ENCODE peak calls at places on chromosomes 11 and 22, in nine cellular contexts. M is esophagus muscularis mucosa, Y is uterus, S is breast epithelium, D is right lobe of liver, J is adrenal gland, N is HCT116, I is spleen, B is IMR-90. T is an unnamed sample. For H3K9me3, the result is how much of the 10 kb centered on the place peaks cover.

GRCh38 chr11:1049071-1049405 is 12.5 kb upstream of the MUC6 start:
- DNase-seq in I (no peak), N (no peak), D (peak), B (no peak), S (no peak), J (no peak), Y (no peak), M (no peak), T (no peak)

GRCh38 chr11:77884186-77884828 is 63.4 kb downstream of the AAMDC start:
- DNase-seq in B (peak), S (no peak), J (no peak), N (no peak), Y (no peak), M (no peak), D (no peak), I (no peak), T (no peak)

GRCh38 chr11:126893796-126894195 is 106.8 kb downstream of the KIRREL3 start:
- DNase-seq in I (no peak), N (no peak), J (no peak), S (no peak), Y (no peak), M (no peak), D (no peak), B (no peak), T (no peak)

GRCh38 chr11:108220721-108221346 is 1.6 kb downstream of the NPAT start:
- DNase-seq in D (no peak), S (no peak), N (no peak), I (no peak), J (no peak), M (no peak), Y (no peak), B (no peak), T (no peak)

GRCh38 chr11:30488304-30488998 is 97.7 kb downstream of the MPPED2 start:
- DNase-seq in B (peak), N (no peak), M (no peak), Y (no peak), D (no peak), I (no peak), J (no peak), S (no peak), T (peak)

GRCh38 chr22:18962308-18962635 is 26.2 kb upstream of the PRODH start:
- DNase-seq in S (no peak), D (no peak), B (no peak), N (no peak), M (no peak), I (no peak), Y (no peak), J (no peak), T (no peak)

GRCh38 chr11:107576497-107577086 is 11.1 kb upstream of the ALKBH8 start:
- DNase-seq in S (no peak), B (peak), I (no peak), M (no peak), J (peak), N (no peak), Y (no peak), D (no peak), T (no peak)

GRCh38 chr11:44939673-44940072 is 11.0 kb downstream of the TP53I11 start:
- DNase-seq in N (no peak), B (no peak), M (no peak), J (no peak), Y (peak), S (no peak), I (no peak), D (no peak), T (no peak)

GRCh38 chr11:3189886-3190583 is 24.9 kb upstream of the OSBPL5 start:
- DNase-seq in N (no peak), B (no peak), Y (no peak), S (peak), J (no peak), I (peak), M (no peak), D (no peak), T (no peak)

GRCh38 chr11:61716478-61717285 is 35.8 kb upstream of the MYRF start:
- DNase-seq in I (no peak), Y (no peak), M (no peak), S (no peak), N (no peak), D (no peak), B (no peak), J (no peak), T (no peak)

GRCh38 chr11:28535677-28536076 is 427.5 kb downstream of the METTL15 start:
- DNase-seq in B (no peak), I (no peak), M (no peak), N (peak), S (no peak), Y (no peak), D (no peak), J (no peak), T (no peak)

GRCh38 chr11:88174627-88175003 is 628 bp downstream of the RAB38 start:
- DNase-seq in Y (peak), S (peak), D (peak), I (peak), M (no peak), N (peak), B (peak), J (peak), T (no peak)

GRCh38 chr22:28029201-28029948 is 110.3 kb upstream of the PITPNB start:
- DNase-seq in I (peak), D (no peak), N (no peak), M (no peak), J (peak), B (peak), S (peak), Y (no peak), T (peak)

GRCh38 chr11:33543823-33544222 is 156.8 kb downstream of the C11orf91 start:
- DNase-seq in D (no peak), Y (no peak), J (no peak), M (peak), S (no peak), B (peak), I (no peak), N (no peak), T (no peak)
- TF ChIP-seq POLR2A in D (no peak), Y (no peak), J (no peak), M (no peak), S (no peak), B (no peak), I (no peak), N (no peak), T (no peak)

GRCh38 chr11:50073113-50074105 is 40.7 kb downstream of the OR4C45 start:
- DNase-seq in D (no peak), J (no peak), I (no peak), S (no peak), B (no peak), N (no peak), M (peak), Y (no peak), T (no peak)

GRCh38 chr11:50077526-50077925 is 44.9 kb downstream of the OR4C45 start:
- DNase-seq in M (no peak), Y (no peak), N (no peak), S (no peak), B (no peak), D (no peak), I (no peak), J (no peak), T (no peak)

GRCh38 chr11:50074161-50074560 is 41.5 kb downstream of the OR4C45 start:
- DNase-seq in Y (no peak), I (no peak), J (no peak), M (no peak), N (no peak), B (no peak), S (no peak), D (no peak), T (no peak)

GRCh38 chr11:50078001-50078400 is 45.3 kb downstream of the OR4C45 start:
- DNase-seq in N (no peak), J (no peak), B (no peak), S (no peak), M (no peak), Y (no peak), I (no peak), D (no peak), T (no peak)

DNA sequence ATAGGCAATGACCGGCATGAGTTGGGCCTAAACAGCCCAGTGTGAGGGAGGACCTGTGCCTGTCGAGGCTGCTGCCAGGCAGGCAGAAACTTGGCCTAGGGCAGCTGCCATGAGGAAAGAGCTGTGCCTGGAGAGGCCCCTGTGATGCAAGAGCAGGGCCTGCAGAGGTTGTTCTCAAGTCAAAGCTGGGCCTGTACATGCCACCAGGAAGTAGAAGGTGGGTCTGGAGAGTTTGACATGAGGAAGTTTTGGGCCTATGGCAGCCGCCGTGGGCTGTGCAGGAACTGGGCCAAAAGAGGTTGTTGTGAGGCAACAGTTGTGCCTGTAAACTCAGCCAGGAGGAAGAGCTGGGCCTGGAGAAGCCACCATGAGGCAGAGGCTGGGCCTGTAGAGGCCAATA is 43.2 kb downstream of the OR4C45 start:
- DNase-seq in M (no peak), B (no peak), Y (no peak), N (no peak), J (no peak), S (no peak), D (no peak), I (no peak), T (no peak)
- H3K9me3 ChIP-seq in M (under half), B (under half), Y (under half), N (under half), J (under half), S (under half), D (under half), I (under half), T (under half)

DNA sequence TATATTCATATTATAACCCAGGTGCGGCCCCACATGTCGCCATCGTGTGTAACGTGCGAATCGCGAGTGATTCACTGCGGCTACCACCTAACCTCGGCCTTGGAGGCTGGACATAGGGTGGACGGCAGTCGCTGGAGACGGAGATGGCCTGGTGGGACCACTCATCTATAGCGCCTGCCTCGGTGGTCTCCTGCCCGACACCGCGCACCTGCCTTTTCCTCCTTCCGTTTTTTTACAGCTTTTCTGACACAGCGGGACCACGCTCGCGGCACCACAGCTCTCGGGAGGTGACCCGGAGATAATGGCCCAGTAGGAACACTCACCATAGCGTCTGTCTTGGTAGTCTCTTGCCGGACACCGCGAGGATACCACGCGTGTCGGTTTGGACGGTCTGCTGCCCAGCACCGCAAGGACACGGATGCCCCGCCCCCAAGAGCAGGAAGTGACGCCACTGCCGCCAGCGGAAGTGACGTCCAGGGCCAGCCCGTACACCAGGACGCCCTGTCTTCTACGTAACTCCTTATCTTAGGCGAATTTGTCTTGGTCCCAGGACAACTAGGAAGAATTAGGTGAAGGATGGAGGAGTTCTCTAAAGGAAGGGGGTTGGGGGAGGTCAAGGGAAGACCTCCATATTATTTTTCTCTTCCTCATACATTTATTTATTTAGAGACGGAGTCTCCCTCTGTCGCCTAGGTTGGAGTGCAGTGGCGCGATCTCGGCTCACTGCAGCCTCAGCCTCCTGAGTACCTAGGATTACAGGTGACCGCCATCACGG is 6.4 kb downstream of the SNU13 start:
- DNase-seq in N (peak), S (peak), I (peak), Y (peak), M (peak), B (peak), J (peak), D (peak), T (peak)
- TF ChIP-seq POLR2A in N (peak), S (peak), I (no peak), Y (peak), M (peak), B (peak), J (no peak), D (peak), T (peak)

DNA sequence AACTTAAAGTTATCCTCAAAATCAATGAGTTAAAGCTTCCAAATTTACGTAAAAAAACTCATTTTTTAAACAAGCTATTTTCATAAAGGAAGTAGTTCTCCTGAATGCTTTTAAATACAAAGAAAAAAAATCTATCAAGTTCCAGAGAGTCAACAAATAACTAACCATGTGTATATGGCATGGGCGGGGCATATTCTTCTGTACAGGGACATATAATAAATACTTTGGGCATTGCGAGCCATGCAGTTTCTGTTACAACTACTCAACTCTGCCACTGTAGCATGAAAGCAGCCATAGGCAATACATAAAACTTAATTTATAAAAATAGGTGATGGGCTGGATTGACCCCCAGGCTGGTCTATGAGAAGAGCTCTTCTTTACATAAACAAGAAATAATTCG is 57.8 kb downstream of the BTBD10 start:
- DNase-seq in S (no peak), B (no peak), N (no peak), I (no peak), M (no peak), J (no peak), Y (no peak), D (no peak), T (no peak)
- H3K9me3 ChIP-seq in S (under half), B (under half), N (under half), I (under half), M (under half), J (under half), Y (under half), D (under half), T (under half)

DNA sequence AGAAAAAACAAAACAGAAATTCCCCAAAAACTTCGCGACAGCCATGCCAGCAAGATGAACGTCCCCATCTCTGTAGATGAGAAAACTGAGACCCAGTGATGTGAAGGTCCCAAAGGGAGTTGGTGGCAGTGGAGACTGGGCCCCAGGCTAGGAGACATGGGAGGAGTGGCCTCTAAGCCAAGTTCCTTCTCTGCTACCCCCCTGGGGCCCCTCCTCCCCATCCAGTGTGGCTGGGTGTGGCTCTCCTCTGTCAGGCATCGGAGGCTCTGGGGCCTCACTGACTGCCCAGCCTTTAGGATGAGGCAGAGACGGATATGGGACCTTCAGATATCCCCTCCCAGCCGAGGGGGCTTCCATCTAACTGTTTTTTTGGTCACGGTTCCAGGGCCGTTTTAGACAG is 9.8 kb downstream of the RELT start:
- DNase-seq in M (no peak), D (peak), J (no peak), I (peak), B (no peak), S (no peak), Y (no peak), N (no peak), T (peak)
- TF ChIP-seq POLR2A in M (no peak), D (no peak), J (no peak), I (no peak), B (no peak), S (no peak), Y (no peak), N (no peak), T (no peak)

GRCh38 chr11:101113540-101113939 is 16.1 kb downstream of the PGR start:
- DNase-seq in B (no peak), M (no peak), S (no peak), J (no peak), Y (no peak), N (no peak), D (no peak), I (no peak), T (no peak)
- H3K9me3 ChIP-seq in B (under half), M (under half), S (under half), J (under half), Y (under half), N (under half), D (under half), I (under half), T (under half)

GRCh38 chr11:120170741-120171261 is 32.9 kb upstream of the TRIM29 start:
- DNase-seq in J (no peak), N (no peak), M (peak), S (no peak), B (no peak), D (no peak), Y (no peak), I (no peak), T (no peak)

GRCh38 chr11:120172054-120172881 is 34.4 kb upstream of the TRIM29 start:
- DNase-seq in I (no peak), N (peak), S (no peak), J (peak), B (peak), M (peak), D (peak), Y (peak), T (peak)

GRCh38 chr11:120172921-120173705 is 35.2 kb upstream of the TRIM29 start:
- DNase-seq in J (peak), N (no peak), B (no peak), D (no peak), I (peak), S (no peak), M (peak), Y (no peak), T (no peak)

GRCh38 chr11:120174866-120175265 is 36.0 kb upstream of the OAF start:
- DNase-seq in B (no peak), D (no peak), M (no peak), Y (no peak), I (no peak), J (no peak), N (no peak), S (no peak), T (no peak)

DNA sequence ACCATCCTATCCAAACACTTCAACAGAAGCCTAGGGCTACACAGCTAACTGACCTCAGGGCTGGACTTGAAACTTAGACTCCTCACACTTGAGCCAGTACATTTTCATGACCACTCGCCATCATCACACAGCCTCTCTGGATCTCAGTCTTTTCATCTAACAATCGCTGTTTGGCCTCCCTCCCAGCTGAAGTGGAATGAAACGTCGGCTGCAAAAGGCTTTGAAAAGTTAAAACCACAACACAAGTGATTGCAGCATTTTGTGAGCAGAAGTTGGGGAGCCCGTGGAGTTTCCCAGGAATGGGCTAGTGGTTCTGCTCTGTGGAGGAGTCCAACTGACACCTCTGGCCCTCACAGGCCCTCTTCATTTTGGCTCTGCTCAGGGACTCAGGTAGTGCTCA is 35.9 kb upstream of the TRIM29 start:
- DNase-seq in I (no peak), J (peak), D (no peak), M (peak), S (no peak), B (no peak), Y (no peak), N (no peak), T (no peak)
- TF ChIP-seq POLR2A in I (no peak), J (no peak), D (no peak), M (no peak), S (no peak), B (no peak), Y (no peak), N (no peak), T (no peak)

GRCh38 chr22:47318041-47318737 is 555.7 kb downstream of the TBC1D22A start:
- DNase-seq in S (no peak), B (no peak), M (peak), I (no peak), D (no peak), N (no peak), Y (no peak), J (no peak), T (no peak)
- H3K9me3 ChIP-seq in S (under half), B (under half), M (under half), I (under half), D (under half), N (under half), Y (under half), J (under half), T (under half)

GRCh38 chr22:20523118-20523983 is 15.9 kb downstream of the MED15 start:
- DNase-seq in M (no peak), J (no peak), S (no peak), B (peak), D (peak), I (no peak), N (no peak), Y (no peak), T (peak)

GRCh38 chr22:20524004-20524481 is 16.6 kb downstream of the MED15 start:
- DNase-seq in I (no peak), B (peak), M (no peak), D (peak), Y (no peak), J (no peak), N (no peak), S (no peak), T (no peak)

GRCh38 chr22:20520093-20520511 is 12.7 kb downstream of the MED15 start:
- DNase-seq in M (no peak), N (no peak), I (no peak), J (peak), S (no peak), Y (no peak), D (no peak), B (peak), T (no peak)

GRCh38 chr22:20522828-20523117 is 15.4 kb downstream of the MED15 start:
- DNase-seq in D (no peak), M (no peak), I (no peak), Y (no peak), J (no peak), S (no peak), B (no peak), N (no peak), T (no peak)

DNA sequence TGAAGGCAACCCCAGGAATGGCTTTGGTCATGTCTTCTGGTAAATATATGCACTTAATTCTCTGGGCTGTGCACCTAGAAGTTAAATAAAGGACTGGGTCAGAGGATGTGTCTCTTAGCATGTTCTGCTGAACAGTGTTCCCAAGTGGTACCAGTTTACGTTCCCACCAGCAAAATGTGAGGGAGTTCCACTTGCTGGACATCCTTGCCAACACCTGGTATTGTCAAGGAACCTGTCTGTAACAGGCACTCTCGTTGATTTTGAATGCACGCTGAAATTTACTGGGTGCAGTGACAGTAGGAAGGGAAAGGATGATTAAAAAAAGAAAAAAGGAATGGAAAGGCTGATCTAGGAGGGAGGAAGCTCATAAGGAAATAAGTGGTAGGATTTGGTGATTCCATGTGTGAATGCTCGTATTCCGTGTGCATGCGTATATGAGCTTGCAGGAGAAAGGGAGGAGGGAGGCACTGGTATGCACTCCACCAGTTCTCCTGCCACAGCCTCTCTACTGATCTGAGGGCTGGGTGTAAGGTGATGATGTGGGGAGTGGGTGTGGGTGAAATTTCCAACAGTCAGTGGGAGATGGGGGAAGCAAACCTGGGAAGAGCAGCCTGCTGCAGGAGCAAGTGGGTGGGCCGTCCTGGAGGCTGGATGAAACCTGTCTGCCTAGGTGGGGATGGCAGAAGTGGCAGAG is 14.9 kb downstream of the MED15 start:
- DNase-seq in J (no peak), B (no peak), I (no peak), M (no peak), N (no peak), S (no peak), Y (no peak), D (no peak), T (no peak)
- TF ChIP-seq POLR2A in J (no peak), B (no peak), I (no peak), M (no peak), N (no peak), S (no peak), Y (no peak), D (no peak), T (no peak)

T was measured in gastrocnemius medialis.